ENCODE peak calls at places on chromosomes 6 and 20, in seven cellular contexts. F is BJ, B is fibroblast of lung, A is hepatocyte, C is stomach, R is A549, I is astrocyte of the spinal cord. K is an unnamed sample.

GRCh38 chr6:151155095-151155494 is 84.7 kb upstream of the AKAP12 start:
- DNase-seq in A (no peak), C (no peak), I (no peak), F (no peak), B (no peak), R (no peak), K (no peak)

GRCh38 chr20:20969701-20970100 is 136.5 kb downstream of the LINC00237 start:
- DNase-seq in B (no peak), R (no peak), F (no peak), I (no peak), C (no peak), A (no peak), K (no peak)

GRCh38 chr6:170007468-170008240 is 256.2 kb downstream of the ERMARD start:
- DNase-seq in R (no peak), B (no peak), I (no peak), F (no peak), C (no peak), A (no peak), K (no peak)

GRCh38 chr6:39731565-39731964 is 6.4 kb upstream of the KIF6 start:
- DNase-seq in C (no peak), A (peak; percentile 9), B (no peak), F (no peak), I (no peak), R (no peak), K (no peak)

GRCh38 chr20:32227744-32228688 is 20.3 kb downstream of the POFUT1 start:
- DNase-seq in F (no peak), I (no peak), R (no peak), C (peak; percentile 69), A (peak; percentile 94), B (no peak), K (no peak)

GRCh38 chr6:4939241-4939640 is 64.6 kb downstream of the RPP40 start:
- DNase-seq in I (no peak), A (no peak), F (no peak), C (no peak), B (no peak), R (no peak), K (no peak)

GRCh38 chr6:34295721-34296120 is 46.9 kb upstream of the SMIM29 start:
- DNase-seq in A (no peak), R (no peak), C (no peak), I (no peak), B (peak; percentile 9), F (no peak), K (no peak)

GRCh38 chr6:8481727-8482126 is 46.4 kb upstream of the SLC35B3 start:
- DNase-seq in I (no peak), F (no peak), R (no peak), C (no peak), B (no peak), A (no peak), K (peak; percentile 18)

GRCh38 chr6:154298297-154298696 is 58.3 kb downstream of the IPCEF1 start:
- DNase-seq in B (peak; percentile 69), I (peak; percentile 66), R (no peak), F (no peak), C (no peak), A (no peak), K (peak; percentile 33)

GRCh38 chr6:149962461-149963211 is 1.1 kb upstream of the ULBP1 start:
- DNase-seq in B (no peak), I (no peak), A (no peak), R (no peak), F (no peak), C (no peak), K (no peak)

GRCh38 chr6:686528-686927 is 6.4 kb downstream of the EXOC2 start:
- DNase-seq in I (no peak), C (no peak), B (no peak), F (no peak), R (no peak), A (peak; percentile 50), K (no peak)

GRCh38 chr6:37535701-37536461 is 36.2 kb upstream of the CCDC167 start:
- DNase-seq in C (peak; percentile 28), F (no peak), A (peak; percentile 43), I (no peak), B (no peak), R (no peak), K (no peak)

GRCh38 chr20:47178277-47178676 is 178.2 kb downstream of the ZMYND8 start:
- DNase-seq in A (no peak), C (no peak), R (no peak), F (no peak), B (no peak), I (no peak), K (no peak)

GRCh38 chr6:18323935-18324707 is 59.8 kb upstream of the DEK start:
- DNase-seq in B (peak; percentile 35), I (peak; percentile 58), R (peak; percentile 47), A (peak; percentile 77), C (no peak), F (no peak), K (peak; percentile 57)

GRCh38 chr20:44253528-44253927 is 6.4 kb downstream of the GDAP1L1 start:
- DNase-seq in I (no peak), C (no peak), F (no peak), B (no peak), R (no peak), A (peak; percentile 10), K (no peak)

GRCh38 chr6:47571488-47571887 is 93.9 kb downstream of the CD2AP start:
- DNase-seq in I (no peak), B (peak; percentile 26), C (no peak), F (no peak), A (no peak), R (no peak), K (no peak)

GRCh38 chr20:18004389-18005031 is 35.7 kb downstream of the MGME1 start:
- DNase-seq in I (peak; percentile 23), R (no peak), C (no peak), A (no peak), F (no peak), B (peak; percentile 25), K (peak; percentile 41)

GRCh38 chr6:114090626-114091025 is 119.7 kb upstream of the HDAC2 start:
- DNase-seq in I (no peak), B (no peak), R (no peak), F (no peak), C (no peak), A (no peak), K (no peak)

GRCh38 chr20:15811951-15812350 is 761.3 kb downstream of the KIF16B start:
- DNase-seq in F (no peak), R (no peak), A (no peak), I (no peak), B (no peak), C (no peak), K (no peak)

GRCh38 chr6:141158740-141159139 is 974.0 kb upstream of the GJE1 start:
- DNase-seq in A (no peak), B (no peak), F (peak; percentile 27), R (no peak), C (no peak), I (no peak), K (no peak)

GRCh38 chr20:57317316-57317788 is 12.3 kb upstream of the SPO11 start:
- DNase-seq in F (no peak), A (no peak), R (no peak), C (no peak), B (no peak), I (no peak), K (no peak)

GRCh38 chr20:18066421-18067333 is 9.0 kb upstream of the OVOL2 start:
- DNase-seq in I (no peak), R (no peak), B (no peak), A (no peak), F (no peak), C (no peak), K (no peak)

GRCh38 chr6:29653452-29654038 is 3.3 kb upstream of the MOG start:
- DNase-seq in R (peak; percentile 58), A (peak; percentile 91), F (no peak), B (peak; percentile 68), I (peak; percentile 79), C (peak; percentile 47), K (peak; percentile 76)

GRCh38 chr6:166969390-166970002 is 13.1 kb upstream of the RNASET2 start:
- DNase-seq in C (no peak), I (no peak), A (no peak), F (no peak), B (no peak), R (no peak), K (peak; percentile 52)

GRCh38 chr6:14451594-14452374 is 334.2 kb downstream of the CD83 start:
- DNase-seq in F (no peak), B (no peak), R (no peak), C (no peak), A (no peak), I (no peak), K (no peak)
- H3K4me3 ChIP-seq in F (no peak overlapping the region), B (no peak overlapping the region), R (no peak overlapping the region), C (no peak overlapping the region), A (no peak overlapping the region), I (no peak overlapping the region), K (no peak overlapping the region)

GRCh38 chr20:19710336-19710721 is 47.7 kb upstream of the RIN2 start:
- DNase-seq in A (peak; percentile 58), B (no peak), C (no peak), I (peak; percentile 22), F (no peak), R (no peak), K (peak; percentile 10)
- TF ChIP-seq CTCF in A (no peak), B (no peak), C (no peak), I (no peak), F (no peak), R (no peak), K (no peak)

GRCh38 chr6:56046576-56046975 is 171.2 kb upstream of the BMP5 start:
- DNase-seq in C (peak; percentile 25), F (no peak), B (peak; percentile 88), A (no peak), I (peak; percentile 92), R (no peak), K (peak; percentile 46)

GRCh38 chr6:56041591-56041990 is 166.2 kb upstream of the BMP5 start:
- DNase-seq in A (no peak), B (no peak), F (no peak), R (no peak), C (no peak), I (no peak), K (no peak)

GRCh38 chr6:56043076-56043475 is 167.7 kb upstream of the BMP5 start:
- DNase-seq in R (no peak), I (no peak), A (no peak), F (no peak), C (no peak), B (no peak), K (no peak)

GRCh38 chr6:56040875-56041274 is 165.5 kb upstream of the BMP5 start:
- DNase-seq in A (no peak), B (peak; percentile 65), C (no peak), R (no peak), I (peak; percentile 52), F (no peak), K (peak; percentile 35)

GRCh38 chr6:56043761-56044160 is 168.4 kb upstream of the BMP5 start:
- DNase-seq in B (no peak), A (no peak), R (no peak), F (no peak), I (no peak), C (no peak), K (no peak)
- H3K4me3 ChIP-seq in B (no peak overlapping the region), A (no peak overlapping the region), R (no peak overlapping the region), F (no peak overlapping the region), I (no peak overlapping the region), C (no peak overlapping the region), K (no peak overlapping the region)

GRCh38 chr6:136547336-136547735 is 2.9 kb downstream of the MAP7 start:
- DNase-seq in R (peak; percentile 34), F (peak; percentile 2), A (peak; percentile 56), C (no peak), B (peak; percentile 45), I (peak; percentile 59), K (peak; percentile 60)
- TF ChIP-seq CTCF in R (peak; percentile 68), F (peak; percentile 65), A (peak; percentile 66), C (no peak), B (peak; percentile 84), I (peak; percentile 76), K (peak; percentile 89)

K was measured in fibroblast of mammary gland.